ENCODE peak calls at places on chromosomes 13 and 19, in four cellular contexts. V is HCT116, J is cardiac muscle cell, F is omental fat pad. E is an unnamed sample.

GRCh38 chr13:28718186-28718537 is 608 bp downstream of the SLC46A3 start:
- DNase-seq in V (no peak), J (peak), F (no peak), E (no peak)

GRCh38 chr13:108306768-108307332 is 37.3 kb downstream of the TNFSF13B start:
- DNase-seq in J (no peak), V (no peak), F (no peak), E (no peak)

GRCh38 chr13:107284168-107284567 is 716.2 kb upstream of the ARGLU1 start:
- DNase-seq in F (no peak), V (no peak), J (peak), E (no peak)

GRCh38 chr19:21604941-21605548 is 99.6 kb downstream of the ZNF429 start:
- DNase-seq in J (peak), V (no peak), F (no peak), E (no peak)

GRCh38 chr19:48330012-48330681 is 4.8 kb downstream of the EMP3 start:
- DNase-seq in J (no peak), F (no peak), V (no peak), E (peak)

GRCh38 chr19:41734585-41734984 is 20.7 kb upstream of the CEACAM6 start:
- DNase-seq in J (no peak), V (no peak), F (no peak), E (no peak)

GRCh38 chr13:101623469-101624209 is 171.2 kb downstream of the ITGBL1 start:
- DNase-seq in J (no peak), F (no peak), V (no peak), E (no peak)

GRCh38 chr19:52734340-52734892 is 428 bp downstream of the ZNF611 start:
- DNase-seq in V (no peak), J (peak), F (no peak), E (no peak)

GRCh38 chr13:23806874-23807522 is 82.2 kb downstream of the MIPEP start:
- DNase-seq in V (no peak), F (no peak), J (no peak), E (no peak)

GRCh38 chr13:30143671-30144400 is 163.5 kb downstream of the KATNAL1 start:
- DNase-seq in V (no peak), J (peak), F (no peak), E (no peak)

GRCh38 chr13:113948034-113948742 is 25.7 kb downstream of the C13orf46 start:
- DNase-seq in J (no peak), F (no peak), V (no peak), E (no peak)

GRCh38 chr13:46126552-46127171 is 21.8 kb upstream of the CPB2 start:
- DNase-seq in F (no peak), V (peak), J (peak), E (peak)

GRCh38 chr19:14615628-14616027 is 32.7 kb downstream of the CLEC17A start:
- DNase-seq in F (no peak), V (no peak), J (no peak), E (no peak)

GRCh38 chr13:102591988-102592781 is 4.6 kb upstream of the TPP2 start:
- DNase-seq in F (peak), V (peak), J (peak), E (peak)

GRCh38 chr13:77810891-77811290 is 107.7 kb downstream of the EDNRB start:
- DNase-seq in V (no peak), J (no peak), F (no peak), E (no peak)

GRCh38 chr13:20461860-20462532 is 63.7 kb downstream of the CRYL1 start:
- DNase-seq in J (peak), F (no peak), V (no peak), E (no peak)

GRCh38 chr13:100347941-100348340 is 240.6 kb downstream of the GGACT start:
- DNase-seq in F (no peak), J (peak), V (peak), E (no peak)

GRCh38 chr13:40064154-40064713 is 408.8 kb downstream of the COG6 start:
- DNase-seq in V (no peak), J (no peak), F (no peak), E (no peak)

GRCh38 chr13:92677571-92677970 is 549.0 kb upstream of the GPC6 start:
- DNase-seq in V (no peak), F (no peak), J (no peak), E (no peak)

GRCh38 chr13:113139580-113139979 is 17.0 kb downstream of the F10 start:
- DNase-seq in V (no peak), F (no peak), J (no peak), E (no peak)

GRCh38 chr13:71659427-71659826 is 207.6 kb downstream of the DACH1 start:
- DNase-seq in V (no peak), J (peak), F (no peak), E (no peak)

GRCh38 chr13:106795847-106796246 is 227.9 kb upstream of the ARGLU1 start:
- DNase-seq in J (peak), F (no peak), V (no peak), E (no peak)

GRCh38 chr13:61253105-61253877 is 162.4 kb downstream of the PCDH20 start:
- DNase-seq in F (no peak), J (no peak), V (no peak), E (no peak)

GRCh38 chr19:43751466-43752220 is 3.1 kb downstream of the SMG9 start:
- DNase-seq in F (no peak), J (no peak), V (no peak), E (no peak)

GRCh38 chr13:45162821-45163220 is 38.0 kb downstream of the KCTD4 start:
- DNase-seq in F (no peak), V (peak), J (peak), E (no peak)

GRCh38 chr19:12790628-12791344 is 500 bp upstream of the JUNB start:
- DNase-seq in F (no peak), V (no peak), J (peak), E (no peak)

GRCh38 chr13:112928958-112929777 is 39.8 kb upstream of the MCF2L start:
- DNase-seq in F (no peak), J (peak), V (no peak), E (no peak)

GRCh38 chr13:67408823-67409222 is 178.7 kb upstream of the PCDH9 start:
- DNase-seq in V (no peak), F (no peak), J (peak), E (no peak)

GRCh38 chr19:50658438-50659317 is 9.4 kb downstream of the C19orf81 start:
- DNase-seq in F (no peak), V (peak), J (peak), E (peak)

GRCh38 chr13:112943309-112944125 is 25.5 kb upstream of the MCF2L start:
- DNase-seq in F (no peak), V (no peak), J (peak), E (peak)

GRCh38 chr19:2798733-2799132 is 13.4 kb downstream of the THOP1 start:
- DNase-seq in J (peak), V (no peak), F (no peak), E (no peak)

DNA sequence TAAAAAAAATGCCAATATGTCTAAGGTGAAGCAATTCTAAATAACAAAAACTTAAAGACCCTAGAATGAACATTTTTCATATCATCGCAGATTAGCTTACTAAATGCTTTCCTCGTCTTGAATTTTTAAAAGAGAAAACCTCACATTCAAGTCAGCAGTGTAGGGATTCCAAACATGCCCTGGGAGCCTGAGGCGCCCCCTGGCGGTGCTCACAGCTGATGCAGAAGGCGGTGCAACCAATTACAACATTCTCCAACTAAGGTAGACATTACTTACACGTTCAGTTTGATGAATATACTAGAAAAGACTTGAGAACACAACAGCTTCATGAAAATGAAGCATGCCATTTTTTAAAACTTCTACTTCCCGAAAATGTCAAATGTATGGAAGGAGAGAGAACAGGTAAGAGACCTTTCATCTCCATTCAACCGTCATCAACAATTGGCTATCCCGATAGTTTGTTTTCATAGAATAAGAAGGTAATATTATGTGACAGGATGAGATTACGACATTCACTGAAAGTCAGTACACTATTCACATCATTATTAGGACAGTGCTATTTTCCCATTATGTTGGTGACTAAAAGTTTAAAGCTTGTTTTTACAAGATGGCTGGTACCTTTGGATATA is 304.4 kb downstream of the DCLK1 start:
- DNase-seq in V (peak), J (no peak), F (no peak), E (no peak)
- TF ChIP-seq CTCF in V (peak), J (peak), F (no peak), E (peak)

DNA sequence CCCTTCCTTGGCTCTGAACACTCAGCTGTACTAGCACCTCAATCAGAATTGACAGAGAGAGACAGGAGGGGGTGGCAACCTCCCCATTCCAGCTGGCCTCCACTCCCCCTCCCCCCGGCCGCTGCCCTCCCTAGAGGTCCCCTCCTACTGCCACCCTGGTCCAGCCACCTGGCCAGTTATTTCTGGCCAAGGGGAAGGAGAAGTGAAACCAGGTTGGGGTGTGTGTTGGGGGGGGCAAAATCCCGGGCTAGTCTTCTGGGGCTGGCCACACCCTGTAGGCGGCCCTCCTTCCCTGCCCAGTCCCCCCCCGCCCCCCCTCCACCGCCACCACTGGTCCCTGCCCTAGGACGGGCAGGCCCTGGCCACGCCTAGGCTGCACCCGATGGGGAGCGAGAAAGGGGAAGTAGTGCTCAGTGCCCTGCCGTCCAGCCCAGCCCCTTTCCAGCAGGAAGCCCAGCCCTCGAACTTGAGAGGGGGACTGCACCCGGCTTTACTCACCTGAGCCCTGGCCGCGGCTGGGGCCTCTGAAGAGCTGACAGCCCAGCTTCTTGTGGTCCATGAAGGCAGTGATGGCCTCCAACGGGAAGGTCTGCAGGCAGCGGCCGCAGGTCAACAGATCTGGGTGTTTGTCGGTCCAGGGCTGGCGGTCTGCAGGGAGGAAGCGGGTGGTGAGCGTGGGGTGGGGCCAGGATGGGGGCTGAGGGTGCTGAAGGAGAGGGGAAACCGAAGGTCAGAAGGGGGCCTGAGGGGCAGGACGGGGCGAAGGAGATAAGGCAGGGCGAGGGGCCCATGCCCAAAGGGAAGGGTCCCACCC is 856 bp downstream of the ZNF296 start:
- DNase-seq in F (no peak), V (peak), J (peak), E (no peak)
- TF ChIP-seq CTCF in F (no peak), V (no peak), J (no peak), E (no peak)

DNA sequence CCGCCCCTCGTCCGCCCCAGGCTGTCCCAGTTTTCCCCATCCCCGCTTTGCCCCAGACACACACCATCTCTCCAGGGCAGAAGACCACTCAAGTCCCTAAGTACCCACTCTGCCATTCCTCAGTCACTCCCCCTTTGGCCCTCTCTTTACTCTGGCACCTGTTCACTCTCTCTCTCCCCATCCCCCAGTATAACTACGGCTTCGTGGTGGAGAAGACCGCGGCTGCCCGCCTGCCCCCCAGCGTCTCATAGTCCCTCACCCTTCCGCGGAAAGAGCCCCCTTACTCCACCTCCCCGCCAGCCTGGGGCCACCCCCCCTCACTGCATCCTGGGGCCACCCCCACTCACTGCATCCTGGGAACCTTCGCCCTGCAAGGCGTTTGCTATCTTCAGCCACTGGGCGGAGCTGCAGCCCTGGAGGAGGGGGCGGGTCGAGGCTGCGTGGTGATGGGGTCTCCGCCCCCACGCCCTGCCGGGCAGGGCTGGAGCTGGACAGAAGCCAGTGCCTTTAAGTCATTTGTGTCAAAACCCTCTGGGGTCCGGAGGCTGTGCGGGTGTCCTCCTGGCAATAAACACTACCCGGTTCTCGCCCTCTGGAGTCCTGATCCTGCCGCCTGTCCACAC is 5.0 kb downstream of the MVB12A start:
- DNase-seq in V (no peak), F (no peak), J (peak), E (peak)
- TF ChIP-seq CTCF in V (peak), F (no peak), J (peak), E (peak)

GRCh38 chr19:6126335-6126974 is 9.0 kb upstream of the ACSBG2 start:
- DNase-seq in F (no peak), J (peak), V (peak), E (no peak)
- TF ChIP-seq CTCF in F (no peak), J (peak), V (peak), E (peak)

GRCh38 chr19:18730885-18731513 is 47.5 kb downstream of the CRTC1 start:
- DNase-seq in V (no peak), F (no peak), J (no peak), E (no peak)
- TF ChIP-seq CTCF in V (no peak), F (no peak), J (no peak), E (peak)

GRCh38 chr19:40403262-40403984 is 9.8 kb downstream of the PRX start:
- DNase-seq in J (peak), V (peak), F (peak), E (peak)
- TF ChIP-seq CTCF in J (no peak), V (no peak), F (no peak), E (no peak)

DNA sequence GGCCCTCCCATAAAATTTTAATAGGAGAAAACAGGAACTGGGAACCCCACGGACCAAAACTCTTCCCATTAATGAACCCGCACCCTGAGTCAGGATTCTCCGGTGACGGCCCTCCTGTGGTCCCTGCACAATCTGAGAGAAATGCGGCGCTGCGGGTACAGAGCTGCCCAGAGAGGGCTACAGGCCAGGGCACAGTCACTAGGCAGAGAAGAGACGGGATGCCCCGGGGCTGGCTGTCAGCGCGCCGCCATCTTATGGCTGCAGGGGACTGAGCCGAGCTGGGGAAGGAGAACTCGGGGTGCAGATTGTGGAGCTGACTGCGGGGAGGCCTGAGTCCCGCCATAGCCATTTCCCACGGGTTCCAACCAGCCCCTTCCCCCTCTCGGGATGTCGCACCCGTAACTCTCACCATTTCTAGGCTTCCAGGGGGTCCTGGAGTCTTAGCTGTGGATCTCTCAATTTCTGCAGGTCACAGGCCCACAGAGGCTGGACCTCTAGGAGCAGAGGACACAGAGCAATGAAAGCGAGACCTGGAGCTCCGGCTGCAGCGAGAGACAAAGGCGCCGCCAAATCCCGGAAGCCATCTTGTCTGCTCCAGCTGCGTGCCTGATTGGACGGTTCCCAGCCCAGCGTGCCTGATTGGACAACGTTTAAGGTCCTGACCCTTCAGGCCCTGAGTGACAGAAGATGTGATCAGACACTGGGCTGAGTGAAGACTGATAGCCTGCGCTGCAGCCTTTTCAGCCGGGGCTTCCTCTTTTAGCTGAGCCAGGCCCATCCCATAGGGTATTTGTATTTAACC is at the start of gene ZNF675:
- DNase-seq in V (peak), F (peak), J (peak), E (peak)
- TF ChIP-seq CTCF in V (no peak), F (no peak), J (no peak), E (no peak)

GRCh38 chr13:105144020-105144419 is 1391.4 kb downstream of the EFNB2 start:
- DNase-seq in V (no peak), J (no peak), F (no peak), E (no peak)

GRCh38 chr13:105139048-105139379 is 1396.4 kb downstream of the EFNB2 start:
- DNase-seq in J (no peak), F (no peak), V (no peak), E (no peak)

GRCh38 chr13:105135852-105136251 is 1399.6 kb downstream of the EFNB2 start:
- DNase-seq in J (peak), F (no peak), V (no peak), E (no peak)

GRCh38 chr13:105142556-105142955 is 1392.9 kb downstream of the EFNB2 start:
- DNase-seq in J (no peak), V (no peak), F (no peak), E (no peak)

DNA sequence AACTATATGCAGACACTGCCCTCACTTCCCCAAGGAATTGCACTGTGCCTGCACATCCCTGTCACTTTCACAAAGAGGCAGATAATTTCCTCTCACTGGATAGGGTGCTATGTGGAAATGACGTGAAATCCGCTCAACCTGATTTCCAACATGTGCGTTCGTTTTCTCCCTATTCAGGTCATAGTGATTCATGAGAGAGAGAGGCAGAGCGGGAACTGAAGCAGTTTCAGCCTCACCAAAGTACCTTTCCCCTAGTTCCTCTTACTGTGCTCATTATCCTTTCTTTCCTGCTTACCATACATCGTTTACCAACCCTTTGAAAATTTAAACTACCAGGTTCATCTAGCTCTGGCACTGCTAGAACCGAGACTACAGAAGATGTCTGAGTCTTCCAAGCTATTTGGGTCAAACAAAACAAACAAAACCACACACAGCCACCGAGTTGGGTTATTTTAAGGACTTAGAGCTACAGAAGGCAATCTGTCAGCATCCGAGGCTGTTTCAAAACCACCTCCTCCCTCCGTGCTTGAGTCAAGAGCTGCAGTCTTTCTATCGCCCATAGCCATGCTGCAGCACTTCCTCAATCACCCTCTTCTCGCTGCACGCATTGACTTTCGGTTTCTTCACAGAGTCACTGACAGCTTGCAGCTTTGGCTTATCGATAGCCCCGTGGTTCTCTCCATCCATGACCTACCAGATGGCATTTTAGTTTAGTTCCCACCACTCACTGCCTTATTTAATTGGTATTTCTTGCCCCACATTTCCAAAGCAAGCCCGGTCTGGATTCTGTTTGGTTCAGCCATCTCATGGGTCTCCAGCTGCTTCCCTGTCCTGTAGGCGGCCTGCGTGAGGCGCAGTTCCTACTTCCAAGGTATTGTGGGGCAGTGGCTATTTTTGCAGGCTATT is 1395.8 kb downstream of the EFNB2 start:
- DNase-seq in F (no peak), J (peak), V (peak), E (no peak)
- TF ChIP-seq CTCF in F (no peak), J (peak), V (peak), E (no peak)